ENCODE peak calls at places on chromosomes 2 and 18, in seven cellular contexts. One of them, this sample, is unnamed.

GRCh38 chr2:98026292-98026691 is 30.5 kb upstream of the TMEM131 start:
- DNase-seq in A549: no peak
- DNase-seq in heart left ventricle: no peak
- DNase-seq in transverse colon: no peak
- DNase-seq in tibial nerve: no peak
- DNase-seq in stomach: no peak
- DNase-seq in uterus: no peak
- DNase-seq in this sample: no peak

GRCh38 chr2:236763821-236764220 is 194.2 kb downstream of the ACKR3 start:
- DNase-seq in A549: no peak
- DNase-seq in heart left ventricle: no peak
- DNase-seq in transverse colon: no peak
- DNase-seq in tibial nerve: no peak
- DNase-seq in stomach: no peak
- DNase-seq in uterus: no peak
- DNase-seq in this sample: no peak

GRCh38 chr2:36672199-36672598 is 24.3 kb upstream of the VIT start:
- DNase-seq in A549: no peak
- DNase-seq in heart left ventricle: no peak
- DNase-seq in transverse colon: no peak
- DNase-seq in tibial nerve: no peak
- DNase-seq in stomach: no peak
- DNase-seq in uterus: no peak
- DNase-seq in this sample: no peak

GRCh38 chr2:54867457-54867856 is 144.0 kb downstream of the EML6 start:
- DNase-seq in A549: no peak
- DNase-seq in heart left ventricle: no peak
- DNase-seq in transverse colon: no peak
- DNase-seq in tibial nerve: no peak
- DNase-seq in stomach: no peak
- DNase-seq in uterus: no peak
- DNase-seq in this sample: no peak

GRCh38 chr18:5298156-5298852 is 2.8 kb upstream of the ZBTB14 start:
- DNase-seq in A549: no peak
- DNase-seq in heart left ventricle: peak; percentile 9
- DNase-seq in transverse colon: no peak
- DNase-seq in tibial nerve: peak; percentile 28
- DNase-seq in stomach: no peak
- DNase-seq in uterus: no peak
- DNase-seq in this sample: peak; percentile 95

GRCh38 chr18:23977709-23978483 is 36.7 kb upstream of the TTC39C start:
- DNase-seq in A549: no peak
- DNase-seq in heart left ventricle: no peak
- DNase-seq in transverse colon: no peak
- DNase-seq in tibial nerve: no peak
- DNase-seq in stomach: no peak
- DNase-seq in uterus: no peak
- DNase-seq in this sample: no peak

GRCh38 chr2:236715511-236715961 is 145.9 kb downstream of the ACKR3 start:
- DNase-seq in A549: no peak
- DNase-seq in heart left ventricle: no peak
- DNase-seq in transverse colon: peak; percentile 13
- DNase-seq in tibial nerve: peak; percentile 46
- DNase-seq in stomach: no peak
- DNase-seq in uterus: no peak
- DNase-seq in this sample: no peak

GRCh38 chr2:85410584-85411404 is 628 bp upstream of the CAPG start:
- DNase-seq in A549: no peak
- DNase-seq in heart left ventricle: no peak
- DNase-seq in transverse colon: no peak
- DNase-seq in tibial nerve: no peak
- DNase-seq in stomach: no peak
- DNase-seq in uterus: no peak
- DNase-seq in this sample: no peak

GRCh38 chr2:9638532-9638931 is 7.7 kb upstream of the YWHAQ start:
- DNase-seq in A549: peak; percentile 89
- DNase-seq in heart left ventricle: peak; percentile 93
- DNase-seq in transverse colon: peak; percentile 72
- DNase-seq in tibial nerve: peak; percentile 68
- DNase-seq in stomach: peak; percentile 53
- DNase-seq in uterus: peak; percentile 90
- DNase-seq in this sample: peak; percentile 86

GRCh38 chr2:62662548-62662947 is 43.0 kb upstream of the EHBP1 start:
- DNase-seq in A549: no peak
- DNase-seq in heart left ventricle: no peak
- DNase-seq in transverse colon: no peak
- DNase-seq in tibial nerve: no peak
- DNase-seq in stomach: no peak
- DNase-seq in uterus: no peak
- DNase-seq in this sample: peak; percentile 17

GRCh38 chr2:168454737-168455691 is 1.1 kb upstream of the CERS6 start:
- DNase-seq in A549: no peak
- DNase-seq in heart left ventricle: no peak
- DNase-seq in transverse colon: no peak
- DNase-seq in tibial nerve: no peak
- DNase-seq in stomach: no peak
- DNase-seq in uterus: no peak
- DNase-seq in this sample: no peak

GRCh38 chr2:25078171-25079049 is 36.5 kb downstream of the EFR3B start:
- DNase-seq in A549: peak; percentile 88
- DNase-seq in heart left ventricle: peak; percentile 26
- DNase-seq in transverse colon: no peak
- DNase-seq in tibial nerve: no peak
- DNase-seq in stomach: no peak
- DNase-seq in uterus: peak; percentile 22
- DNase-seq in this sample: no peak

GRCh38 chr2:241571821-241572620 is 13.5 kb downstream of the BOK start:
- DNase-seq in A549: no peak
- DNase-seq in heart left ventricle: no peak
- DNase-seq in transverse colon: no peak
- DNase-seq in tibial nerve: no peak
- DNase-seq in stomach: no peak
- DNase-seq in uterus: no peak
- DNase-seq in this sample: no peak

GRCh38 chr2:207531024-207531411 is 1.3 kb downstream of the CREB1 start:
- DNase-seq in A549: no peak
- DNase-seq in heart left ventricle: no peak
- DNase-seq in transverse colon: no peak
- DNase-seq in tibial nerve: no peak
- DNase-seq in stomach: no peak
- DNase-seq in uterus: no peak
- DNase-seq in this sample: no peak

GRCh38 chr2:29165362-29166236 is 50.4 kb downstream of the CLIP4 start:
- DNase-seq in A549: no peak
- DNase-seq in heart left ventricle: no peak
- DNase-seq in transverse colon: no peak
- DNase-seq in tibial nerve: no peak
- DNase-seq in stomach: no peak
- DNase-seq in uterus: no peak
- DNase-seq in this sample: no peak

GRCh38 chr2:72153924-72154323 is 6.3 kb upstream of the CYP26B1 start:
- DNase-seq in A549: no peak
- DNase-seq in heart left ventricle: no peak
- DNase-seq in transverse colon: no peak
- DNase-seq in tibial nerve: no peak
- DNase-seq in stomach: no peak
- DNase-seq in uterus: no peak
- DNase-seq in this sample: no peak

GRCh38 chr2:168254158-168254935 is 7.0 kb upstream of the STK39 start:
- DNase-seq in A549: no peak
- DNase-seq in heart left ventricle: no peak
- DNase-seq in transverse colon: no peak
- DNase-seq in tibial nerve: no peak
- DNase-seq in stomach: no peak
- DNase-seq in uterus: no peak
- DNase-seq in this sample: no peak

GRCh38 chr2:36381965-36382364 is 26.4 kb downstream of the CRIM1 start:
- DNase-seq in A549: no peak
- DNase-seq in heart left ventricle: no peak
- DNase-seq in transverse colon: no peak
- DNase-seq in tibial nerve: no peak
- DNase-seq in stomach: no peak
- DNase-seq in uterus: no peak
- DNase-seq in this sample: no peak

GRCh38 chr2:73877071-73877802 is 15.6 kb upstream of the ACTG2 start:
- DNase-seq in A549: no peak
- DNase-seq in heart left ventricle: no peak
- DNase-seq in transverse colon: no peak
- DNase-seq in tibial nerve: no peak
- DNase-seq in stomach: no peak
- DNase-seq in uterus: no peak
- DNase-seq in this sample: no peak

GRCh38 chr2:134982603-134983002 is 64.0 kb downstream of the CCNT2 start:
- DNase-seq in A549: no peak
- DNase-seq in heart left ventricle: no peak
- DNase-seq in transverse colon: no peak
- DNase-seq in tibial nerve: no peak
- DNase-seq in stomach: no peak
- DNase-seq in uterus: no peak
- DNase-seq in this sample: no peak
- TF ChIP-seq POLR2A in A549: no peak
- TF ChIP-seq POLR2A in heart left ventricle: no peak
- TF ChIP-seq POLR2A in transverse colon: no peak
- TF ChIP-seq POLR2A in tibial nerve: no peak
- TF ChIP-seq POLR2A in stomach: no peak
- TF ChIP-seq POLR2A in uterus: no peak
- TF ChIP-seq POLR2A in this sample: no peak

GRCh38 chr2:190355968-190356657 is 12.7 kb downstream of the INPP1 start:
- DNase-seq in A549: no peak
- DNase-seq in heart left ventricle: no peak
- DNase-seq in transverse colon: no peak
- DNase-seq in tibial nerve: no peak
- DNase-seq in stomach: no peak
- DNase-seq in uterus: no peak
- DNase-seq in this sample: no peak
- TF ChIP-seq POLR2A in A549: no peak
- TF ChIP-seq POLR2A in heart left ventricle: no peak
- TF ChIP-seq POLR2A in transverse colon: no peak
- TF ChIP-seq POLR2A in tibial nerve: no peak
- TF ChIP-seq POLR2A in stomach: no peak
- TF ChIP-seq POLR2A in uterus: no peak
- TF ChIP-seq POLR2A in this sample: no peak

DNA sequence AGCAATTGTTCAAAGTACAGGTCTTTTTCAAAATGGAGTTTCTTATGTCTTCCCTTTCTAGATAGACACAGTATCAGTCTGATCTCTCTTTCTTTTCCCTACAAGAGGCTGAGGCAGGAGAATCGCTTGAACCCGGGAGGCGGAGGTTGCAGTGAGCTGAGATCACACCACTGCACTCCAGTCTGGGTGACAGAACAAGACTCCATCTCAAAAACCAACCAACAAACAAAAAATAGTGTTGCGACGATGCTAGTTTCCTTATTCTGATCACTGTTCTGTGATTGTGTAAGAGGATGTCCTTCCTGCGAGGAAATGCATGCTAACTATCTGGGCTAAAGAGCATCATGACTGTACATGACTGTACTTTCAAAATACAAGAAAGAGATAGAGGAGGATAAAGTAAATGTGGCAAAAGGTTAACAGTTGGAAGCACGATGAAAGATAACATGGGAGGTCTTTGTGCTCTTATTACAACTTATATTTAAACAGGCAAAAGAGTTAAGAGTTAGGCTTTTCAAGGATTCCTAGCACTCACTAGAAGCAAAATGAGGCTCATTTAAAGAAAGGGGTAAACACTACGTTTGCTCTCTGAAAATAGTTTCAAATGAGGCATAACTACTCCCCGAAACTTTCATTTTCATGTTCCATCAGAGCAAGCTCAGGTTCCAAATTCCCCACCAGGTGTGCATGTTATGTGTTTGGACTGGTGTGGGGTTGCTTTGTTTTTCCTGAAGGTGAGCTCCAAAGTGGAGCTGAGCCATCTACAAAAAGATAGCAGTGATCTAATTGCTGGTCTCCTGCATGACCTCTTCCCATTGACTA is 23.8 kb downstream of the SOWAHC start:
- DNase-seq in A549: no peak
- DNase-seq in heart left ventricle: no peak
- DNase-seq in transverse colon: no peak
- DNase-seq in tibial nerve: no peak
- DNase-seq in stomach: no peak
- DNase-seq in uterus: no peak
- DNase-seq in this sample: no peak
- TF ChIP-seq POLR2A in A549: no peak
- TF ChIP-seq POLR2A in heart left ventricle: no peak
- TF ChIP-seq POLR2A in transverse colon: no peak
- TF ChIP-seq POLR2A in tibial nerve: no peak
- TF ChIP-seq POLR2A in stomach: no peak
- TF ChIP-seq POLR2A in uterus: no peak
- TF ChIP-seq POLR2A in this sample: no peak

DNA sequence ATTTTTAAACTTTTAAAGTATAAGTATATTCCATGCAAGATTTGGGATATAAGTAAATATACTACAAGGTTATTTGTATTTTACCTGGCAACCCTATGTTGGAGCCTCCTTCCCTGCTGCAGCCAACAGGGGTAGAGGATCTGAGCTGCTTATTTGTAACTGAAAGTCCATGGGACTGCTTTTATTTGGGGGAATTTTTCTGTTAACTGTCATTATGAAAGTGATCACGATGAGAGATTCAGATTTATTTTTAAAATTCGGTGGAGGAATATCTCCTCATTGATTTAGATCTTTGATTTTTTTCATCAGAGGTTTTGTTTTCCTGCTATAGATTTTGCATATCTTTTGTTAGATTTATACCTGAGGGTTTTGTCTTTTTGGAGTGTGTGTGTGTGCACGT is 215.9 kb downstream of the PRKCE start:
- DNase-seq in A549: no peak
- DNase-seq in heart left ventricle: no peak
- DNase-seq in transverse colon: no peak
- DNase-seq in tibial nerve: no peak
- DNase-seq in stomach: no peak
- DNase-seq in uterus: no peak
- DNase-seq in this sample: no peak
- TF ChIP-seq POLR2A in A549: no peak
- TF ChIP-seq POLR2A in heart left ventricle: no peak
- TF ChIP-seq POLR2A in transverse colon: no peak
- TF ChIP-seq POLR2A in tibial nerve: no peak
- TF ChIP-seq POLR2A in stomach: no peak
- TF ChIP-seq POLR2A in uterus: no peak
- TF ChIP-seq POLR2A in this sample: no peak

This sample was measured in testis.